ENCODE peak calls at places on chromosomes 16 and 17, in five cellular contexts. K is NCI-H1436 treated with DMSO at 0.1 percent for 48 hours, S is T-helper 1 cell, I is T-helper 22 cell, D is H7. N is an unnamed sample.

GRCh38 chr17:8123695-8124349 is at the start of gene HES7:
- DNase-seq in I (no peak), S (no peak), K (no peak), D (peak; percentile 89), N (peak; percentile 36)

GRCh38 chr16:72996291-72997062 is 51.5 kb downstream of the ZFHX3 start:
- DNase-seq in I (no peak), K (no peak), S (no peak), D (no peak), N (no peak)

GRCh38 chr17:59845595-59846390 is 47.0 kb downstream of the TUBD1 start:
- DNase-seq in S (peak; percentile 70), I (no peak), D (peak; percentile 33), K (peak; percentile 100), N (peak; percentile 55)

GRCh38 chr16:57185446-57185944 is 344 bp downstream of the PSME3IP1 start:
- DNase-seq in K (no peak), D (peak; percentile 74), S (no peak), I (peak; percentile 35), N (no peak)

GRCh38 chr17:9509236-9509813 is 66.3 kb downstream of the STX8 start:
- DNase-seq in D (no peak), K (no peak), I (no peak), S (no peak), N (no peak)

GRCh38 chr16:65227041-65227835 is 105.4 kb upstream of the CDH11 start:
- DNase-seq in K (no peak), D (no peak), I (no peak), S (no peak), N (no peak)

GRCh38 chr16:86991679-86992078 is 325.5 kb downstream of the C16orf95 start:
- DNase-seq in D (no peak), S (no peak), I (no peak), K (no peak), N (no peak)

GRCh38 chr17:1275962-1276736 is 3.3 kb upstream of the TRARG1 start:
- DNase-seq in S (peak; percentile 64), K (no peak), I (peak; percentile 38), D (peak; percentile 95), N (peak; percentile 80)

GRCh38 chr17:81310963-81311550 is 15.9 kb upstream of the SLC38A10 start:
- DNase-seq in S (no peak), I (no peak), K (no peak), D (no peak), N (no peak)

GRCh38 chr16:2809149-2809760 is 7.8 kb upstream of the PRSS21 start:
- DNase-seq in I (no peak), K (no peak), D (no peak), S (no peak), N (no peak)

GRCh38 chr16:3047387-3047720 is 993 bp downstream of the MMP25 start:
- DNase-seq in S (peak; percentile 38), K (no peak), I (no peak), D (peak; percentile 88), N (no peak)

GRCh38 chr17:57921342-57921741 is 33.9 kb downstream of the CUEDC1 start:
- DNase-seq in S (no peak), K (no peak), D (no peak), I (no peak), N (no peak)

GRCh38 chr16:89174877-89175276 is 3.3 kb downstream of the CDH15 start:
- DNase-seq in K (no peak), S (no peak), I (no peak), D (no peak), N (no peak)

GRCh38 chr17:31538080-31538762 is 146.7 kb downstream of the RAB11FIP4 start:
- DNase-seq in I (no peak), S (no peak), D (no peak), K (no peak), N (no peak)

GRCh38 chr17:46964315-46965265 is 14.5 kb downstream of the RPRML start:
- DNase-seq in K (no peak), D (peak; percentile 78), I (no peak), S (no peak), N (no peak)

GRCh38 chr17:46977348-46977747 is 1.7 kb downstream of the RPRML start:
- DNase-seq in I (no peak), D (peak; percentile 87), K (no peak), S (no peak), N (no peak)

GRCh38 chr16:27374794-27375499 is 27.0 kb upstream of the IL21R start:
- DNase-seq in I (peak; percentile 13), K (no peak), D (peak; percentile 93), S (peak; percentile 40), N (peak; percentile 82)

GRCh38 chr17:70080541-70081347 is 5.7 kb downstream of the KCNJ16 start:
- DNase-seq in I (no peak), S (no peak), K (no peak), D (no peak), N (no peak)

GRCh38 chr16:1787322-1788094 is 4.7 kb downstream of the NUBP2 start:
- DNase-seq in I (no peak), S (no peak), K (no peak), D (peak; percentile 41), N (no peak)

GRCh38 chr17:68821860-68822693 is 133.1 kb downstream of the ABCA8 start:
- DNase-seq in S (no peak), I (no peak), K (no peak), D (no peak), N (no peak)

GRCh38 chr17:15468142-15468541 is 721 bp upstream of the CDRT4 start:
- DNase-seq in D (no peak), I (no peak), S (no peak), K (no peak), N (no peak)

GRCh38 chr17:49496183-49496865 is 1.2 kb downstream of the NGFR start:
- DNase-seq in K (no peak), S (peak; percentile 70), I (peak; percentile 60), D (peak; percentile 96), N (peak; percentile 87)

GRCh38 chr16:10664720-10665126 is 30.0 kb downstream of the TEKT5 start:
- DNase-seq in K (no peak), S (no peak), I (no peak), D (no peak), N (no peak)

GRCh38 chr17:28751600-28752366 is 8.0 kb downstream of the TRAF4 start:
- DNase-seq in D (no peak), S (no peak), K (no peak), I (no peak), N (no peak)

GRCh38 chr17:41065829-41066624 is at the start of gene KRTAP2-4:
- DNase-seq in S (no peak), K (no peak), I (no peak), D (no peak), N (no peak)

GRCh38 chr16:87956771-87957279 is 5.6 kb downstream of the BANP start:
- DNase-seq in I (no peak), S (peak; percentile 78), K (no peak), D (peak; percentile 65), N (peak; percentile 73)

GRCh38 chr16:86225905-86226371 is 284.4 kb upstream of the FOXF1 start:
- DNase-seq in K (no peak), I (no peak), S (no peak), D (no peak), N (no peak)

GRCh38 chr16:85369741-85370528 is 243.2 kb upstream of the GSE1 start:
- DNase-seq in I (no peak), D (peak; percentile 97), K (no peak), S (no peak), N (peak; percentile 74)

GRCh38 chr16:29696881-29697331 is 17.9 kb downstream of the QPRT start:
- DNase-seq in I (no peak), S (no peak), D (peak; percentile 32), K (no peak), N (no peak)

GRCh38 chr16:79009911-79010310 is 590.6 kb downstream of the MAF start:
- DNase-seq in I (no peak), D (no peak), K (no peak), S (no peak), N (no peak)

GRCh38 chr16:54867302-54867832 is 63.3 kb upstream of the IRX5 start:
- DNase-seq in D (no peak), K (no peak), S (no peak), I (no peak), N (no peak)

N was measured in activated T-cell treated with anti-CD3 and anti-CD28 coated beads, Interleukin-2, amount 50 U/mL, for 48 hours.